ENCODE peak calls at places on chromosomes 13 and 19, in five cellular contexts. X is thoracic aorta, S is neural progenitor cell, O is heart right ventricle, C is M059J. I is an unnamed sample.

GRCh38 chr19:45402469-45403070 is 2.3 kb downstream of the PPP1R13L start:
- DNase-seq in X (no peak), S (peak), O (no peak), C (no peak), I (no peak)

GRCh38 chr13:72258340-72258981 is 391.5 kb upstream of the DACH1 start:
- DNase-seq in X (no peak), S (no peak), O (no peak), C (no peak), I (no peak)

GRCh38 chr19:44076325-44076724 is 4.4 kb downstream of the ZNF284 start:
- DNase-seq in X (no peak), S (no peak), O (no peak), C (no peak), I (no peak)

GRCh38 chr19:5036733-5037681 is 68.1 kb downstream of the KDM4B start:
- DNase-seq in X (no peak), S (no peak), O (peak), C (peak), I (no peak)

GRCh38 chr19:45687599-45687998 is 4.2 kb downstream of the SNRPD2 start:
- DNase-seq in X (no peak), S (no peak), O (no peak), C (no peak), I (no peak)

GRCh38 chr13:113595131-113595530 is 10.6 kb downstream of the TFDP1 start:
- DNase-seq in X (no peak), S (no peak), O (no peak), C (no peak), I (no peak)

GRCh38 chr13:110676511-110677204 is 29.3 kb downstream of the CARS2 start:
- DNase-seq in X (no peak), S (no peak), O (no peak), C (no peak), I (no peak)

GRCh38 chr19:33238750-33239149 is 13.1 kb upstream of the SLC7A10 start:
- DNase-seq in X (no peak), S (no peak), O (no peak), C (no peak), I (no peak)

GRCh38 chr13:38002596-38002995 is 133.0 kb upstream of the TRPC4 start:
- DNase-seq in X (no peak), S (no peak), O (no peak), C (no peak), I (no peak)

GRCh38 chr19:4922530-4923378 is 13.5 kb downstream of the UHRF1 start:
- DNase-seq in X (no peak), S (no peak), O (no peak), C (no peak), I (peak)

GRCh38 chr13:41580345-41580744 is 123.0 kb downstream of the RGCC start:
- DNase-seq in X (no peak), S (no peak), O (no peak), C (no peak), I (no peak)

GRCh38 chr19:6063576-6063961 is 46.7 kb downstream of the RFX2 start:
- DNase-seq in X (no peak), S (no peak), O (no peak), C (no peak), I (no peak)

I was measured in cardiac septum.